ENCODE peak calls at places on chromosome 9, in seven cellular contexts. Z is GM23248, E is right cardiac atrium, S is cardiac muscle cell, U is prostate gland, B is pancreas, O is neural progenitor cell. Y is an unnamed sample.
A peak's percentile ranks its signal among the peaks of the same experiment; 100 is the strongest.

GRCh38 chr9:3946840-3947239 is 353.0 kb downstream of the GLIS3 start:
- DNase-seq in O (no peak), E (peak; percentile 36), S (no peak), B (no peak), U (no peak), Z (no peak), Y (no peak)

GRCh38 chr9:110440161-110440560 is 102.5 kb upstream of the TXNDC8 start:
- DNase-seq in U (no peak), S (peak; percentile 90), E (no peak), B (no peak), Z (peak; percentile 94), O (no peak), Y (no peak)

GRCh38 chr9:74742792-74743389 is 144.8 kb downstream of the TRPM6 start:
- DNase-seq in Z (peak; percentile 62), S (peak; percentile 49), B (no peak), E (no peak), U (no peak), O (peak; percentile 61), Y (no peak)

GRCh38 chr9:135809166-135809565 is 98.2 kb downstream of the CAMSAP1 start:
- DNase-seq in E (no peak), B (no peak), O (no peak), U (no peak), S (peak; percentile 74), Z (peak; percentile 73), Y (no peak)

GRCh38 chr9:136488247-136489214 is 5.7 kb upstream of the SEC16A start:
- DNase-seq in E (peak; percentile 87), O (peak; percentile 80), B (peak; percentile 88), Z (peak; percentile 54), U (peak; percentile 73), S (peak; percentile 44), Y (no peak)

GRCh38 chr9:32426278-32426939 is 42.0 kb downstream of the ACO1 start:
- DNase-seq in Z (peak; percentile 54), E (no peak), B (peak; percentile 73), O (no peak), U (no peak), S (peak; percentile 94), Y (no peak)

GRCh38 chr9:122821278-122821952 is 7.0 kb downstream of the PDCL start:
- DNase-seq in O (no peak), S (peak; percentile 59), Z (no peak), U (no peak), B (no peak), E (peak; percentile 65), Y (no peak)

GRCh38 chr9:116750543-116750942 is 63.4 kb downstream of the TRIM32 start:
- DNase-seq in Z (no peak), U (no peak), O (no peak), S (no peak), B (no peak), E (no peak), Y (no peak)

GRCh38 chr9:37751186-37751585 is 2.4 kb upstream of the TRMT10B start:
- DNase-seq in O (no peak), Z (no peak), S (no peak), B (no peak), U (no peak), E (no peak), Y (no peak)

DNA sequence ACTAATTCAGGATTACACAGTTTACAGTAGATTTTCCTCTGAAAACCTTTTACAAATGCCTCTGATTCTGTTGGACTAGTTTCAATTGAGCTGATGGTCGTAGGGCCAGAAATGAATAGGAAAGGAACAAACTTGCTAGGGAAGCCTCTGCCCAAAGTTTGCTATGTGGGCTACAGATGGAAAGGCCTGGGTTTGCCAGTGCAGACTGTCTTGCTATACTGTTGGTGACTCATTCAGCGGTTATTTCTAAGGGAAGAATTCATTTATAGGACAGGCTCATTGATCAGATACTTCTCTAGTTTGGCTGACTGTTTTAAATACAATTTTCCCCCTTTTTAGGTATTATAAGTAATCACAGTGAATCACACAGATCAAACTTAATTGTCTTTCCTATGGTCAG is 6.9 kb upstream of the ASPN start:
- DNase-seq in E (no peak), U (no peak), O (no peak), B (no peak), S (no peak), Z (peak; percentile 78), Y (no peak)
- H3K27ac ChIP-seq in E (no peak overlapping the region), U (no peak overlapping the region), O (no peak overlapping the region), B (no peak overlapping the region), S (no peak overlapping the region), Z (no peak overlapping the region), Y (no peak overlapping the region)

GRCh38 chr9:127968046-127968445 is 12.7 kb downstream of the EEIG1 start:
- DNase-seq in O (no peak), B (peak; percentile 53), E (peak; percentile 50), Z (peak; percentile 76), S (no peak), U (no peak), Y (no peak)
- H3K27ac ChIP-seq in O (no peak overlapping the region), B (peak overlapping the region; percentile 60), E (peak overlapping the region; percentile 66), Z (peak overlapping the region; percentile 91), S (no peak overlapping the region), U (peak overlapping the region; percentile 92), Y (peak overlapping the region; percentile 94)

GRCh38 chr9:124399323-124399962 is 15.8 kb downstream of the PSMB7 start:
- DNase-seq in O (peak; percentile 80), E (peak; percentile 80), U (no peak), Z (peak; percentile 82), S (peak; percentile 55), B (no peak), Y (no peak)
- H3K27ac ChIP-seq in O (peak overlapping the region; percentile 95), E (no peak overlapping the region), U (peak overlapping the region; percentile 42), Z (peak overlapping the region; percentile 69), S (peak overlapping the region; percentile 48), B (no peak overlapping the region), Y (no peak overlapping the region)

DNA sequence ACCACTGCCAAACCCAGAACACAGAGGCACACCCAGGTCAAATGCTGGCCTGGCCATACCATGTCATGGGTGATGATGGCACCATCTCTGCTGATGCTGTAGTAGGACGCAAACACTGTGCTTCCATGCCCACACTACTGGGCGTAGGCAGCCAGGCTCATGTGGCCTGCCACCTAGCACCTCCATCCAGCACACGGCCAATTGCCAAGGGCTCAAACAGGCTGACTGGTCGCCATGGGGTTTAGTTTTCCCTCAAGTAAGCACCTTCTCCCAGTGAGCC is 39.4 kb downstream of the BICD2 start:
- DNase-seq in U (no peak), S (no peak), Z (no peak), E (no peak), B (peak; percentile 5), O (no peak), Y (no peak)
- H3K27ac ChIP-seq in U (no peak overlapping the region), S (no peak overlapping the region), Z (no peak overlapping the region), E (no peak overlapping the region), B (no peak overlapping the region), O (no peak overlapping the region), Y (no peak overlapping the region)

GRCh38 chr9:89356782-89357181 is 38.5 kb downstream of the SECISBP2 start:
- DNase-seq in B (no peak), O (no peak), U (no peak), E (no peak), S (no peak), Z (no peak), Y (no peak)
- H3K27ac ChIP-seq in B (no peak overlapping the region), O (no peak overlapping the region), U (no peak overlapping the region), E (no peak overlapping the region), S (no peak overlapping the region), Z (no peak overlapping the region), Y (no peak overlapping the region)

GRCh38 chr9:107545036-107545435 is 55.5 kb upstream of the KLF4 start:
- DNase-seq in Z (no peak), B (no peak), O (no peak), E (no peak), S (no peak), U (no peak), Y (no peak)

GRCh38 chr9:107546859-107547258 is 57.3 kb upstream of the KLF4 start:
- DNase-seq in B (peak; percentile 40), E (no peak), S (no peak), U (no peak), Z (no peak), O (no peak), Y (no peak)

GRCh38 chr9:107547303-107547702 is 57.7 kb upstream of the KLF4 start:
- DNase-seq in Z (no peak), U (no peak), S (no peak), B (no peak), E (no peak), O (no peak), Y (no peak)

GRCh38 chr9:107547772-107548297 is 58.3 kb upstream of the KLF4 start:
- DNase-seq in E (no peak), O (no peak), U (no peak), S (peak; percentile 32), Z (peak; percentile 14), B (peak; percentile 14), Y (no peak)

GRCh38 chr9:107548298-107549142 is 59.0 kb upstream of the KLF4 start:
- DNase-seq in B (peak; percentile 31), S (peak; percentile 96), O (no peak), U (no peak), E (peak; percentile 69), Z (peak; percentile 97), Y (no peak)
- H3K27ac ChIP-seq in B (no peak overlapping the region), S (no peak overlapping the region), O (no peak overlapping the region), U (no peak overlapping the region), E (peak overlapping the region; percentile 88), Z (peak overlapping the region; percentile 84), Y (no peak overlapping the region)

GRCh38 chr9:130689937-130690700 is 3.5 kb upstream of the EXOSC2 start:
- DNase-seq in E (peak; percentile 75), Z (peak; percentile 97), O (peak; percentile 84), S (peak; percentile 96), U (peak; percentile 90), B (peak; percentile 79), Y (peak; percentile 35)
- H3K27ac ChIP-seq in E (peak overlapping the region; percentile 63), Z (peak overlapping the region; percentile 68), O (no peak overlapping the region), S (peak overlapping the region; percentile 72), U (peak overlapping the region; percentile 80), B (peak overlapping the region; percentile 17), Y (peak overlapping the region; percentile 38)

DNA sequence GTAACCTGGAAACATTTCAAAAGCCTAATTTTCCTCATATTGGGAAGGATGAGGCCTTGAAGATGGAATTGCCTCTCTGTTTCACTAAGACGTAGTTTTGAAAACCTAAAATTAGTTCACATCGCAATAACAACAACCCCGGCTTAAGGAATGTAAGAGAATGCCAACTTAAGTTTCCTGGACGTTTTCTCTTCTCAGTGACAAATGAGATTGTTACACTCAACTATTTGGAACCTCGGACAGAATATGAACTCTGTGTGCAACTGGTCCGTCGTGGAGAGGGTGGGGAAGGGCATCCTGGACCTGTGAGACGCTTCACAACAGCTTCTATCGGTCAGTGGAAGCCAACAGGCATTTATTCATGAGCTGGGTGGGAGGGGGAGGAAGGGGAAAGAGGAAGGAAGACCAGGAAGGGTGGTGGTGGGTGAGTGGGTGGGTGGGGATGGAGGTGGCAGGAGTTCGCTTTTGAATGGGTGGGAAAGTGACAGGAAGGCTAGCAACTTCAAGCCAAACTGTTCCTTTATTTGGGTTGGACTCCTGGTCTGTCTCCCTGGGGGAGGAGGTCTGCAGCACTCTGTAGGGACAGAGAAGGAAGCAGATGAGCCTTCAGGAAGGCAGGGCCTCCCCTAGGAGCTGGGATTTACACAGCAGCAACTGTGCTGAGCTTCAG is 83.4 kb downstream of the TEK start:
- DNase-seq in U (no peak), B (no peak), Z (no peak), E (peak; percentile 49), S (no peak), O (no peak), Y (no peak)
- H3K27ac ChIP-seq in U (no peak overlapping the region), B (no peak overlapping the region), Z (no peak overlapping the region), E (no peak overlapping the region), S (no peak overlapping the region), O (no peak overlapping the region), Y (no peak overlapping the region)

Y was measured in caudate nucleus.